ENCODE peak calls at places on chromosomes 2 and 18, in six cellular contexts. One of them, this sample, is unnamed.

GRCh38 chr2:96883306-96883705 is 13.4 kb upstream of the SEMA4C start:
- DNase-seq in heart right ventricle: no peak
- DNase-seq in GM19239: no peak
- DNase-seq in NCI-H1092: no peak
- DNase-seq in Karpas-422: no peak
- DNase-seq in neural progenitor cell: no peak
- DNase-seq in this sample: no peak

GRCh38 chr18:10487161-10487560 is 32.7 kb downstream of the APCDD1 start:
- DNase-seq in heart right ventricle: no peak
- DNase-seq in GM19239: no peak
- DNase-seq in NCI-H1092: no peak
- DNase-seq in Karpas-422: peak; percentile 49
- DNase-seq in neural progenitor cell: no peak
- DNase-seq in this sample: no peak

GRCh38 chr2:885230-886071 is 65.2 kb upstream of the SNTG2 start:
- DNase-seq in heart right ventricle: no peak
- DNase-seq in GM19239: no peak
- DNase-seq in NCI-H1092: no peak
- DNase-seq in Karpas-422: no peak
- DNase-seq in neural progenitor cell: no peak
- DNase-seq in this sample: no peak

GRCh38 chr2:70962211-70962884 is 16.1 kb upstream of the ANKRD53 start:
- DNase-seq in heart right ventricle: no peak
- DNase-seq in GM19239: no peak
- DNase-seq in NCI-H1092: no peak
- DNase-seq in Karpas-422: no peak
- DNase-seq in neural progenitor cell: no peak
- DNase-seq in this sample: no peak

GRCh38 chr2:98637401-98638144 is 29.2 kb downstream of the UNC50 start:
- DNase-seq in heart right ventricle: no peak
- DNase-seq in GM19239: no peak
- DNase-seq in NCI-H1092: no peak
- DNase-seq in Karpas-422: no peak
- DNase-seq in neural progenitor cell: no peak
- DNase-seq in this sample: no peak

GRCh38 chr18:30177056-30177455 is 865.5 kb downstream of the DSC3 start:
- DNase-seq in heart right ventricle: no peak
- DNase-seq in GM19239: no peak
- DNase-seq in NCI-H1092: no peak
- DNase-seq in Karpas-422: no peak
- DNase-seq in neural progenitor cell: no peak
- DNase-seq in this sample: peak; percentile 33

GRCh38 chr2:26067980-26068507 is 34.2 kb downstream of the RAB10 start:
- DNase-seq in heart right ventricle: no peak
- DNase-seq in GM19239: no peak
- DNase-seq in NCI-H1092: no peak
- DNase-seq in Karpas-422: no peak
- DNase-seq in neural progenitor cell: no peak
- DNase-seq in this sample: no peak

GRCh38 chr2:10352361-10352760 is 49.7 kb downstream of the HPCAL1 start:
- DNase-seq in heart right ventricle: no peak
- DNase-seq in GM19239: no peak
- DNase-seq in NCI-H1092: no peak
- DNase-seq in Karpas-422: no peak
- DNase-seq in neural progenitor cell: no peak
- DNase-seq in this sample: no peak

GRCh38 chr2:215692387-215693079 is 256.7 kb upstream of the FN1 start:
- DNase-seq in heart right ventricle: no peak
- DNase-seq in GM19239: no peak
- DNase-seq in NCI-H1092: no peak
- DNase-seq in Karpas-422: no peak
- DNase-seq in neural progenitor cell: no peak
- DNase-seq in this sample: no peak

GRCh38 chr2:217512259-217512658 is 490.5 kb downstream of the TNS1 start:
- DNase-seq in heart right ventricle: no peak
- DNase-seq in GM19239: no peak
- DNase-seq in NCI-H1092: no peak
- DNase-seq in Karpas-422: no peak
- DNase-seq in neural progenitor cell: no peak
- DNase-seq in this sample: no peak

This sample was measured in HS-5.